ENCODE peak calls at places on chromosomes 11 and 22, in seven cellular contexts. I is LoVo; V is activated CD8-positive, alpha-beta memory T cell treated with anti-CD3 and anti-CD28 coated beads for 4 hours; Z is WTC11; O is HuH-7.5; U is DMS153; E is activated T-helper 1 cell treated with Interleukin-2 at 50 U/mL for 16 hours. L is an unnamed sample.

GRCh38 chr22:46081036-46081830 is 69.1 kb upstream of the PPARA start:
- DNase-seq in U (no peak), I (no peak), E (no peak), V (no peak), O (no peak), Z (peak; percentile 7), L (no peak)

GRCh38 chr11:37907461-37908223 is 1309.6 kb upstream of the RAG2 start:
- DNase-seq in U (no peak), E (no peak), O (no peak), Z (no peak), I (no peak), V (no peak), L (no peak)

GRCh38 chr11:33670250-33671011 is 30.2 kb downstream of the C11orf91 start:
- DNase-seq in I (no peak), Z (no peak), V (no peak), O (no peak), U (no peak), E (no peak), L (no peak)

GRCh38 chr11:17633279-17633986 is 85.9 kb upstream of the MYOD1 start:
- DNase-seq in U (no peak), V (no peak), E (no peak), O (no peak), Z (no peak), I (no peak), L (no peak)

GRCh38 chr11:46611526-46612304 is 5.3 kb downstream of the HARBI1 start:
- DNase-seq in O (no peak), I (no peak), E (no peak), Z (no peak), U (no peak), V (no peak), L (peak; percentile 51)

GRCh38 chr11:127890026-127890611 is 697.2 kb downstream of the ETS1 start:
- DNase-seq in E (no peak), Z (no peak), O (no peak), V (no peak), U (no peak), I (no peak), L (no peak)

GRCh38 chr11:35781342-35782171 is 119.0 kb downstream of the TRIM44 start:
- DNase-seq in V (no peak), O (no peak), Z (no peak), U (no peak), I (no peak), E (no peak), L (no peak)

GRCh38 chr22:19831016-19831415 is 23.7 kb downstream of the GNB1L start:
- DNase-seq in I (no peak), O (no peak), U (no peak), V (no peak), E (no peak), Z (no peak), L (no peak)

GRCh38 chr11:20443596-20443995 is 56.1 kb downstream of the PRMT3 start:
- DNase-seq in Z (no peak), E (no peak), U (no peak), I (no peak), O (no peak), V (no peak), L (peak; percentile 5)

GRCh38 chr22:27224485-27225364 is 567.3 kb downstream of the MIAT start:
- DNase-seq in E (no peak), O (no peak), U (no peak), V (no peak), I (no peak), Z (no peak), L (no peak)

GRCh38 chr11:6315811-6316425 is 4.4 kb downstream of the CAVIN3 start:
- DNase-seq in U (no peak), V (no peak), I (peak; percentile 57), Z (peak; percentile 68), O (peak; percentile 82), E (no peak), L (peak; percentile 45)

GRCh38 chr22:49260681-49261580 is 566.7 kb downstream of the BRD1 start:
- DNase-seq in U (no peak), V (no peak), Z (no peak), E (no peak), I (no peak), O (no peak), L (no peak)

GRCh38 chr11:75507571-75507970 is 18.2 kb downstream of the GDPD5 start:
- DNase-seq in E (no peak), O (no peak), I (no peak), Z (no peak), V (no peak), U (no peak), L (no peak)

GRCh38 chr22:47547239-47547661 is 784.8 kb downstream of the TBC1D22A start:
- DNase-seq in O (no peak), U (no peak), I (no peak), Z (no peak), E (no peak), V (no peak), L (no peak)

GRCh38 chr11:86172894-86173293 is 71.7 kb upstream of the EED start:
- DNase-seq in I (no peak), O (no peak), E (no peak), U (no peak), Z (no peak), V (no peak), L (no peak)

GRCh38 chr11:2975594-2975993 is 16.5 kb downstream of the NAP1L4 start:
- DNase-seq in E (no peak), O (no peak), I (no peak), V (no peak), Z (no peak), U (no peak), L (peak; percentile 50)

GRCh38 chr22:48352086-48352911 is 1475.4 kb downstream of the BRD1 start:
- DNase-seq in I (no peak), O (no peak), E (no peak), U (no peak), Z (no peak), V (no peak), L (no peak)

GRCh38 chr22:19669570-19669969 is 44.7 kb upstream of the SEPTIN5 start:
- DNase-seq in U (no peak), I (no peak), V (no peak), E (no peak), O (no peak), Z (no peak), L (no peak)